ENCODE peak calls at places on chromosomes 5 and 9, in five cellular contexts. V, R, Y, X and F are unnamed samples.

GRCh38 chr5:82886911-82887310 is 190.3 kb downstream of the TMEM167A start:
- DNase-seq in R (no peak), X (no peak), V (no peak), Y (no peak), F (peak; percentile 34)

GRCh38 chr9:90967171-90967570 is 165.6 kb downstream of the SYK start:
- DNase-seq in R (no peak), V (no peak), X (no peak), Y (no peak), F (no peak)

GRCh38 chr5:157434096-157434495 is 25.9 kb upstream of the NIPAL4 start:
- DNase-seq in Y (no peak), X (no peak), R (no peak), V (no peak), F (no peak)

GRCh38 chr9:4922730-4923129 is 62.3 kb upstream of the JAK2 start:
- DNase-seq in V (no peak), R (no peak), X (no peak), Y (no peak), F (no peak)

GRCh38 chr9:134994926-134995791 is 77.4 kb upstream of the FCN1 start:
- DNase-seq in R (no peak), V (peak; percentile 19), Y (no peak), X (no peak), F (no peak)

GRCh38 chr5:54186912-54187445 is 123.4 kb downstream of the ARL15 start:
- DNase-seq in R (no peak), X (no peak), Y (no peak), V (no peak), F (no peak)

GRCh38 chr9:27572566-27572917 is 739 bp downstream of the C9orf72 start:
- DNase-seq in V (no peak), X (peak; percentile 94), Y (no peak), R (peak; percentile 80), F (peak; percentile 32)

GRCh38 chr5:151236888-151237287 is 13.0 kb upstream of the CCDC69 start:
- DNase-seq in Y (no peak), V (no peak), R (no peak), X (no peak), F (no peak)

GRCh38 chr5:149500922-149501582 is 50.2 kb downstream of the CSNK1A1 start:
- DNase-seq in V (no peak), X (no peak), R (no peak), Y (no peak), F (no peak)

GRCh38 chr5:129963359-129963758 is 59.1 kb downstream of the CHSY3 start:
- DNase-seq in R (peak; percentile 8), Y (no peak), V (peak; percentile 11), X (no peak), F (peak; percentile 77)

GRCh38 chr9:119088002-119088401 is 281.2 kb downstream of the BRINP1 start:
- DNase-seq in X (no peak), Y (no peak), R (no peak), V (no peak), F (no peak)

GRCh38 chr9:114047717-114048116 is 30.4 kb downstream of the AMBP start:
- DNase-seq in V (no peak), R (peak; percentile 27), Y (peak; percentile 16), X (no peak), F (peak; percentile 10)

GRCh38 chr5:37086466-37087178 is 162.6 kb downstream of the CPLANE1 start:
- DNase-seq in R (no peak), V (no peak), Y (no peak), X (no peak), F (peak; percentile 24)

GRCh38 chr9:133238851-133239532 is 29.9 kb upstream of the OBP2B start:
- DNase-seq in Y (peak; percentile 88), V (peak; percentile 73), R (peak; percentile 42), X (no peak), F (no peak)

GRCh38 chr5:69167488-69167845 is 517 bp downstream of the CCNB1 start:
- DNase-seq in X (no peak), Y (no peak), R (peak; percentile 20), V (no peak), F (no peak)

GRCh38 chr5:169945831-169946261 is 34.4 kb downstream of the INSYN2B start:
- DNase-seq in R (peak; percentile 88), Y (no peak), V (peak; percentile 62), X (no peak), F (peak; percentile 95)

GRCh38 chr5:135246605-135246922 is 152.5 kb downstream of the MACROH2A1 start:
- DNase-seq in V (no peak), Y (no peak), X (peak; percentile 64), R (no peak), F (no peak)

GRCh38 chr5:181109489-181110013 is 21.4 kb downstream of the OR2V1 start:
- DNase-seq in R (no peak), Y (no peak), V (no peak), X (no peak), F (no peak)

GRCh38 chr5:56481147-56481997 is 248.2 kb upstream of the ANKRD55 start:
- DNase-seq in Y (no peak), R (no peak), V (peak; percentile 74), X (no peak), F (peak; percentile 30)

GRCh38 chr5:56479126-56479525 is 246.0 kb upstream of the ANKRD55 start:
- DNase-seq in X (no peak), V (no peak), Y (no peak), R (no peak), F (no peak)

GRCh38 chr5:56481998-56482698 is 249.0 kb upstream of the ANKRD55 start:
- DNase-seq in R (no peak), Y (no peak), X (no peak), V (no peak), F (no peak)

GRCh38 chr5:56479701-56480304 is 246.7 kb upstream of the ANKRD55 start:
- DNase-seq in Y (no peak), X (no peak), V (no peak), R (no peak), F (no peak)

GRCh38 chr5:56480305-56481146 is 247.4 kb upstream of the ANKRD55 start:
- DNase-seq in R (peak; percentile 50), V (peak; percentile 76), X (no peak), Y (no peak), F (peak; percentile 47)
- H3K4me3 ChIP-seq in R (peak overlapping the region; percentile 56), V (peak overlapping the region; percentile 72), X (peak overlapping the region; percentile 72), Y (no peak overlapping the region), F (peak overlapping the region; percentile 66)

GRCh38 chr5:81787843-81788242 is 36.9 kb upstream of the SSBP2 start:
- DNase-seq in Y (no peak), X (no peak), V (no peak), R (peak; percentile 76), F (peak; percentile 92)
- TF ChIP-seq CTCF in Y (no peak), X (no peak), V (no peak), R (no peak), F (no peak)

DNA sequence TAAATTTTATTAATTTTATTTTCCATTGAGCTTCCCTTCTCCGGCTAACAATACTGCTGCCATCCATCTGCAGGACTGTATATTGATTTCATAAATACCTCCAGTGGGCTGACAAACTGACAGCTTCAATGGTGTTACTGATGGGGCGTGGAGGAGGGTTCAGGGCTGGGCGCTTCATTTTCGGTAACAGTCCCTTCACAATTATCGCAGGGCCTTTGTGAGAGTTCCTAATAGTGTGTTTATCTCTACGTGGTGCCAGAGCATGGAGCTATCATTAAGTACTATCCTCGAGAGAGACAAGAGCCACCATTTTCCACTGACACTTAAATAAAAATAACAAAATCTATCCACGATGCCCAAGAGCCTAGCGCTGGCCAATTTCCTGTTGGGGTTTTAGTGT is 307.0 kb upstream of the PANK3 start:
- DNase-seq in R (no peak), Y (no peak), X (no peak), V (no peak), F (no peak)
- H3K4me3 ChIP-seq in R (no peak overlapping the region), Y (no peak overlapping the region), X (no peak overlapping the region), V (no peak overlapping the region), F (no peak overlapping the region)

GRCh38 chr5:122030251-122030650 is 47.8 kb downstream of the LOX start:
- DNase-seq in X (no peak), V (no peak), R (no peak), Y (no peak), F (peak; percentile 22)
- TF ChIP-seq CTCF in X (no peak), V (no peak), R (peak; percentile 10), Y (no peak), F (no peak)

GRCh38 chr5:40832345-40832744 is 2.7 kb downstream of the RPL37 start:
- DNase-seq in X (no peak), R (no peak), V (no peak), Y (no peak), F (no peak)
- H3K4me3 ChIP-seq in X (no peak overlapping the region), R (no peak overlapping the region), V (no peak overlapping the region), Y (no peak overlapping the region), F (no peak overlapping the region)

DNA sequence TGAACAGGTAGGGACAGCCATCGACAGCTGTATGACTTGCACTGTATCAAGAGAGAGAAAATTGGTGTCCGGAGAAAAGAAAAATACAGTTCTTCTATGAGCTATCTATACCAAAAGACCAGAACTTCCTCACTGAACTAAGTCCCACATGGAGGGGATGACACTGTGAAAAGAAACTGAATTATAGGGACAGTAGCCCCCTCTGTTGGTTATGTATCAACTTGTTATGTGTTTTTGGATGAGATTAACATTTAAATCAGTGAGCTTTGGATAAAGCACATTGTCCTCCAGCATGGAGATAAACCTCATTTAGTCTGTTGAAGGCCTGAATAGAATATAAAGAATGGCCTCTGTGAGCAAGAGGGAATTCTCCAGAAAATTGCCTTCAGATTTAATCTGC is 176.6 kb upstream of the SH3GL2 start:
- DNase-seq in R (peak; percentile 48), X (no peak), Y (no peak), V (no peak), F (peak; percentile 30)
- TF ChIP-seq CTCF in R (no peak), X (no peak), Y (peak; percentile 10), V (no peak), F (no peak)

GRCh38 chr9:127754761-127755557 is 19.9 kb upstream of the TOR2A start:
- DNase-seq in R (no peak), X (no peak), V (no peak), Y (no peak), F (no peak)

GRCh38 chr9:127754099-127754760 is 19.1 kb upstream of the TOR2A start:
- DNase-seq in X (no peak), Y (no peak), V (no peak), R (no peak), F (no peak)

GRCh38 chr9:127758843-127759242 is 19.6 kb downstream of the SH2D3C start:
- DNase-seq in R (no peak), Y (no peak), V (no peak), X (no peak), F (no peak)

GRCh38 chr9:127755558-127756060 is 20.5 kb upstream of the TOR2A start:
- DNase-seq in V (no peak), X (no peak), Y (no peak), R (no peak), F (no peak)

GRCh38 chr9:127756233-127756632 is 21.1 kb upstream of the TOR2A start:
- DNase-seq in Y (no peak), X (no peak), V (no peak), R (no peak), F (no peak)
- H3K4me3 ChIP-seq in Y (no peak overlapping the region), X (no peak overlapping the region), V (peak overlapping the region; percentile 43), R (no peak overlapping the region), F (no peak overlapping the region)

GRCh38 chr5:524442-525163 is at the start of gene SLC9A3:
- DNase-seq in R (no peak), V (no peak), Y (no peak), X (no peak), F (no peak)

GRCh38 chr5:520850-521226 is 3.4 kb downstream of the SLC9A3 start:
- DNase-seq in Y (no peak), X (no peak), V (no peak), R (no peak), F (no peak)

GRCh38 chr5:523658-524441 is 399 bp downstream of the SLC9A3 start:
- DNase-seq in R (no peak), X (no peak), V (no peak), Y (no peak), F (no peak)

GRCh38 chr5:525164-525761 is 1.0 kb upstream of the SLC9A3 start:
- DNase-seq in Y (no peak), R (no peak), V (no peak), X (no peak), F (no peak)

GRCh38 chr5:522899-523657 is 1.2 kb downstream of the SLC9A3 start:
- DNase-seq in X (no peak), Y (no peak), V (no peak), R (no peak), F (no peak)
- TF ChIP-seq CTCF in X (no peak), Y (no peak), V (no peak), R (no peak), F (no peak)